ENCODE peak calls at places on chromosomes 4 and X, in four cellular contexts. T is CD8-positive, alpha-beta T cell; A is neural progenitor cell; Q is fibroblast of lung. H is an unnamed sample.

GRCh38 chr4:184727430-184727829 is 6.5 kb downstream of the CENPU start:
- DNase-seq in T (no peak), A (no peak), Q (no peak), H (no peak)

GRCh38 chr4:6179362-6179761 is 21.0 kb downstream of the JAKMIP1 start:
- DNase-seq in T (no peak), A (no peak), Q (no peak), H (no peak)

GRCh38 chr4:142203505-142203904 is 567.1 kb downstream of the IL15 start:
- DNase-seq in T (no peak), A (no peak), Q (no peak), H (no peak)

GRCh38 chr4:119314356-119314755 is 7.6 kb downstream of the FABP2 start:
- DNase-seq in T (no peak), A (peak; percentile 68), Q (peak; percentile 71), H (peak; percentile 57)

GRCh38 chr4:127505203-127505602 is 127.6 kb upstream of the INTU start:
- DNase-seq in T (no peak), A (no peak), Q (peak; percentile 91), H (peak; percentile 46)

GRCh38 chr4:5956285-5957021 is 61.8 kb downstream of the C4orf50 start:
- DNase-seq in T (no peak), A (peak; percentile 78), Q (no peak), H (no peak)

GRCh38 chr4:5772528-5773270 is 61.7 kb downstream of the EVC start:
- DNase-seq in T (no peak), A (no peak), Q (no peak), H (no peak)

GRCh38 chr4:148097811-148098210 is 344.4 kb downstream of the NR3C2 start:
- DNase-seq in T (no peak), A (no peak), Q (no peak), H (no peak)

GRCh38 chrX:20118065-20118824 is 1.5 kb upstream of the MAP7D2 start:
- DNase-seq in T (no peak), A (no peak), Q (no peak), H (no peak)

GRCh38 chr4:104500452-104500851 is 5.8 kb upstream of the CXXC4 start:
- DNase-seq in T (no peak), A (peak; percentile 9), Q (no peak), H (no peak)

GRCh38 chrX:16603822-16604221 is 46.1 kb upstream of the S100G start:
- DNase-seq in T (no peak), A (no peak), Q (no peak), H (no peak)

GRCh38 chr4:77007358-77008230 is 58.0 kb downstream of the SEPTIN11 start:
- DNase-seq in T (no peak), A (no peak), Q (peak; percentile 75), H (peak; percentile 90)

GRCh38 chr4:140152760-140153418 is 1.1 kb downstream of the MAML3 start:
- DNase-seq in T (peak; percentile 34), A (peak; percentile 71), Q (peak; percentile 49), H (peak; percentile 44)

GRCh38 chrX:23341452-23341851 is 6.8 kb downstream of the PTCHD1 start:
- DNase-seq in T (no peak), A (peak; percentile 41), Q (no peak), H (no peak)

GRCh38 chr4:56772134-56772533 is 49.4 kb downstream of the SPINK2 start:
- DNase-seq in T (no peak), A (no peak), Q (no peak), H (peak; percentile 63)

GRCh38 chr4:56764775-56765174 is 56.7 kb downstream of the SPINK2 start:
- DNase-seq in T (no peak), A (no peak), Q (no peak), H (peak; percentile 51)

GRCh38 chr4:56768301-56768700 is 53.2 kb downstream of the SPINK2 start:
- DNase-seq in T (no peak), A (no peak), Q (no peak), H (no peak)

GRCh38 chr4:56767567-56767966 is 53.9 kb downstream of the SPINK2 start:
- DNase-seq in T (no peak), A (no peak), Q (no peak), H (no peak)

DNA sequence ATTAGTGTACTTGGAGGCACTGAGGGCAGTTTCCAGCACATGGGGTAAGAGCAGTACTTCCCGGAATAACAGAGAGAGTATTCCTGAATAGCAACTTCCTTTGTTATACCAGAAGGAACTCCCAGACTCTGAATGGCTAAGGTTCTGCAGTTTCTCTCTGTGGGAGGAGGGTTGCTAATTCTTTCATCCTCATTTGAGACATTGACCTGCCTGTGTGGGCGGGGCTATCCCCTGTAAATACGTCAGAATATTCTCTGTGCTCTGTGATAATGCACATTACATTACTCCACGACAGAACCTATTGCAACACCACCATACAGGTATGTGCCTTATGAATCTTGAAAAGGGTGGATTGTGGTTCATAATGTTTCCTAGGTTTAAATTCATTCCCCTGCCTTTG is 52.7 kb downstream of the SPINK2 start:
- DNase-seq in T (no peak), A (no peak), Q (no peak), H (no peak)
- H3K4me3 ChIP-seq in T (no peak overlapping the region), A (no peak overlapping the region), Q (no peak overlapping the region), H (no peak overlapping the region)

GRCh38 chrX:154370300-154370881 is 4.0 kb downstream of the FLNA start:
- DNase-seq in T (no peak), A (peak; percentile 50), Q (peak; percentile 47), H (no peak)

GRCh38 chrX:154373340-154374306 is 811 bp downstream of the FLNA start:
- DNase-seq in T (no peak), A (peak; percentile 65), Q (peak; percentile 85), H (peak; percentile 86)

GRCh38 chrX:154370882-154371770 is 3.3 kb downstream of the FLNA start:
- DNase-seq in T (peak; percentile 88), A (peak; percentile 93), Q (peak; percentile 93), H (peak; percentile 96)

GRCh38 chrX:154372612-154373022 is 1.8 kb downstream of the FLNA start:
- DNase-seq in T (no peak), A (no peak), Q (peak; percentile 41), H (peak; percentile 47)

GRCh38 chrX:154371771-154372300 is 2.6 kb downstream of the FLNA start:
- DNase-seq in T (no peak), A (peak; percentile 33), Q (no peak), H (no peak)
- H3K4me3 ChIP-seq in T (peak overlapping the region; percentile 37), A (peak overlapping the region; percentile 86), Q (peak overlapping the region; percentile 34), H (peak overlapping the region; percentile 48)

DNA sequence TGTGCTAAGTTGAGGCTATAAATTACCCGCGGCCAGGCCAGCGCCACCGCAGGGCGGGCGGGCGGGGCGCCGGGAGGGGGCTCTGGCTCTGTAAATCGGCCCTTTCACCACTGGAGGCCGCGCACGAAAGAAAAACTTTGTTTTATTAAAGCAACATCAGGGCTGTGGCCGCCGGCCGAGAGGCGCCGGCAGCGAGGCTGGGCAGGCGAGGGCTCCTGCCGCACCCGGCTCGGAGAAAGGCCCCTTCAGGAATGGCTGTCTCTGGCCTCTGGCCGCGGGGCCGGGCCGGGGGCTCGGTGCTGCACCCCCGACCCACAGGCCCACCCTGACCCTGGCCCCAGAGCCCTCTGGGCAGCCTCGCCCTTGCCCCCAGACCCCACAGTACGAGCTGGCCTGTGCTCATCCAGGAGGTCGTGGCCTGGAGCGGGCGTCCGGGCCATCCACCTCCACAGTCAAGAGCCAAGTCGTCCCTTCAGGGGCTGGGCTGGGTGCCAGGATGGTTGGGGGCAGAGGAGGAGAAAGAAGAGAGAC is 29.5 kb upstream of the FGFR3 start:
- DNase-seq in T (no peak), A (peak; percentile 39), Q (peak; percentile 51), H (peak; percentile 56)
- H3K4me3 ChIP-seq in T (no peak overlapping the region), A (no peak overlapping the region), Q (no peak overlapping the region), H (no peak overlapping the region)

GRCh38 chrX:110514498-110514897 is 155.8 kb downstream of the RTL9 start:
- DNase-seq in T (no peak), A (no peak), Q (no peak), H (no peak)

GRCh38 chrX:110511238-110511637 is 152.6 kb downstream of the RTL9 start:
- DNase-seq in T (no peak), A (no peak), Q (no peak), H (no peak)

GRCh38 chrX:110504947-110505346 is 146.3 kb downstream of the RTL9 start:
- DNase-seq in T (no peak), A (no peak), Q (no peak), H (no peak)

GRCh38 chrX:110512341-110512740 is 153.7 kb downstream of the RTL9 start:
- DNase-seq in T (no peak), A (no peak), Q (no peak), H (no peak)

GRCh38 chrX:110509778-110510510 is 151.3 kb downstream of the RTL9 start:
- DNase-seq in T (no peak), A (peak; percentile 41), Q (no peak), H (peak; percentile 1)
- H3K4me3 ChIP-seq in T (no peak overlapping the region), A (no peak overlapping the region), Q (no peak overlapping the region), H (no peak overlapping the region)

DNA sequence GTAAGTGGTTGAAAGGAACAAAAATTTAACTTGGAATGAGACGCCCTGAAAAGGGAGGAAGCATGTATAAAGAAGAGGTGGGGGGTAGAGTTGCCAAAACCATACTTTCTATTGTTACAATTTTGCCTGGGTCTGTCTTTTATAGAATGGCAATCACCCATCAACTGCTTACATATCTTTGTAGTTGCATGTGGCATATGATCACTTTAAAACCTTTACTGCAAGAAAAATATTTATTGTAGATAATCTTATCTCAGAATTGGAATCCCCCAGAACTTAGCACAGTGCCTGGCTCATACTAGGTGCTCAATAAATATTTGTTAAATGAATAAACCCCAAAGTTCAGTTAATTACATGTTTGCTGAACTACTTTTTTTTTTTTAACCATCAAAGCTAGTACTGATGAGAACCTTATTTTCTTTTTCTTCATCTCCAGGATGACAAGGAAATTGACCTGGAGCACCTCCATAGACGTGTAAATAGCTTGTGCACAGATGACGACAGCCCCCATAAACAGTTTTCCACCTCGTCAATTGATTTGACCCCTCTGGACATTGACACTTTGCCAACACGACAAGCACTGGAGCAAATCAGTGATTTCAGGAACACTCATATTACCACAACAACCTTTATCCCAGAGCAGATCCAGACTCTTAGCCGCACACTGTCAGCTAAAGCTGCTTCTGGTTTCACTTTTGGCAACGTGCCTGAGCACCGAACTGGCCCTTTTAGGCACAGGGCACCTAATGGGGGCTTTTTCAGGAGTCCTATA is 56.7 kb upstream of the ATOH1 start:
- DNase-seq in T (no peak), A (no peak), Q (peak; percentile 12), H (no peak)
- H3K4me3 ChIP-seq in T (no peak overlapping the region), A (no peak overlapping the region), Q (no peak overlapping the region), H (no peak overlapping the region)

DNA sequence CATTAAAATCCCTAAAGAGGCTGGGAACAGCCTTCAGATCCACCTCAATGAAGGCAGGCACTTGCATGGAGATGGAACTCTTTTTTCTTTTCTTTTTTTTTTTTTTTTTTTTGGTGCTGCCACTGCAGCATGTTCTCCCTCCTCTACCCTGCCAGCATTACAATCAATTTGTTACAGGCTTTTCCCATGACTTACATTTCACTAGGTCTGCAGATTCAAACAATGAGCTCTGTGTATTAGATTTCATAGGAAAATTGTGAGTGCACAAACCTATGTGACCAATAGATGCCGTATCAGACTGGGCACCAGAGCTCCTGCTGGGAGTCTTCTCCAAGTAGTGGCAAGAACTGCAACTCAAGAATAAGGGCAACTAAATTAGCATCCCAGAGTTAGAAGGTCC is 63.8 kb upstream of the GABRQ start:
- DNase-seq in T (no peak), A (no peak), Q (no peak), H (no peak)
- H3K4me3 ChIP-seq in T (no peak overlapping the region), A (no peak overlapping the region), Q (no peak overlapping the region), H (no peak overlapping the region)

GRCh38 chr4:183504930-183505555 is at the start of gene ING2:
- DNase-seq in T (no peak), A (peak; percentile 91), Q (no peak), H (no peak)

GRCh38 chr4:183504064-183504929 is 561 bp upstream of the ING2 start:
- DNase-seq in T (peak; percentile 99), A (peak; percentile 99), Q (peak; percentile 97), H (peak; percentile 98)

GRCh38 chr4:183506389-183506735 is 1.5 kb downstream of the ING2 start:
- DNase-seq in T (no peak), A (no peak), Q (no peak), H (no peak)

GRCh38 chr4:183505556-183506388 is 914 bp downstream of the ING2 start:
- DNase-seq in T (peak; percentile 82), A (peak; percentile 93), Q (peak; percentile 87), H (peak; percentile 88)

GRCh38 chr4:183503497-183504063 is 1.3 kb upstream of the ING2 start:
- DNase-seq in T (peak; percentile 39), A (no peak), Q (no peak), H (no peak)
- H3K4me3 ChIP-seq in T (peak overlapping the region; percentile 98), A (peak overlapping the region; percentile 92), Q (peak overlapping the region; percentile 74), H (peak overlapping the region; percentile 94)

H was measured in fibroblast of villous mesenchyme.